ENCODE peak calls at places on chromosomes 6 and 20, in four cellular contexts. K, P, R and O are unnamed samples.

GRCh38 chr6:12423852-12424251 is 133.7 kb downstream of the EDN1 start:
- DNase-seq in K (no peak), P (no peak), R (no peak), O (no peak)

GRCh38 chr20:47296950-47297349 is 59.5 kb downstream of the ZMYND8 start:
- DNase-seq in K (no peak), P (no peak), R (no peak), O (no peak)

GRCh38 chr20:4683261-4683660 is 38.4 kb upstream of the PRND start:
- DNase-seq in K (no peak), P (no peak), R (no peak), O (no peak)

GRCh38 chr20:59670786-59671492 is 66.6 kb downstream of the PHACTR3 start:
- DNase-seq in K (no peak), P (no peak), R (no peak), O (no peak)

GRCh38 chr6:336159-337114 is 44.1 kb downstream of the DUSP22 start:
- DNase-seq in K (no peak), P (peak; percentile 88), R (no peak), O (no peak)

GRCh38 chr6:75094614-75095321 is 111.1 kb downstream of the COL12A1 start:
- DNase-seq in K (no peak), P (no peak), R (no peak), O (no peak)

GRCh38 chr6:41605649-41606048 is 32.6 kb upstream of the MDFI start:
- DNase-seq in K (no peak), P (no peak), R (no peak), O (no peak)

GRCh38 chr20:51560550-51561307 is 18.2 kb upstream of the NFATC2 start:
- DNase-seq in K (no peak), P (no peak), R (no peak), O (no peak)

GRCh38 chr6:49300911-49301310 is 162.1 kb downstream of the MMUT start:
- DNase-seq in K (no peak), P (no peak), R (no peak), O (no peak)

GRCh38 chr6:157068691-157069228 is 254.6 kb downstream of the TMEM242 start:
- DNase-seq in K (no peak), P (peak; percentile 89), R (no peak), O (no peak)

GRCh38 chr6:93164781-93165180 is 254.6 kb downstream of the EPHA7 start:
- DNase-seq in K (no peak), P (no peak), R (no peak), O (no peak)

GRCh38 chr6:95551678-95552324 is 25.5 kb upstream of the MANEA start:
- DNase-seq in K (no peak), P (no peak), R (no peak), O (no peak)

GRCh38 chr6:7140631-7141366 is 33.0 kb downstream of the RREB1 start:
- DNase-seq in K (peak; percentile 99), P (no peak), R (peak; percentile 67), O (peak; percentile 85)

GRCh38 chr6:9620687-9621086 is 794.2 kb downstream of the TFAP2A start:
- DNase-seq in K (no peak), P (no peak), R (no peak), O (no peak)

GRCh38 chr20:40279390-40279789 is 409.6 kb downstream of the MAFB start:
- DNase-seq in K (no peak), P (no peak), R (no peak), O (no peak)

GRCh38 chr6:130583268-130583667 is 217.5 kb downstream of the TMEM200A start:
- DNase-seq in K (no peak), P (no peak), R (no peak), O (no peak)
- TF ChIP-seq FOXK2 in K (no peak), P (no peak), R (no peak), O (no peak)

DNA sequence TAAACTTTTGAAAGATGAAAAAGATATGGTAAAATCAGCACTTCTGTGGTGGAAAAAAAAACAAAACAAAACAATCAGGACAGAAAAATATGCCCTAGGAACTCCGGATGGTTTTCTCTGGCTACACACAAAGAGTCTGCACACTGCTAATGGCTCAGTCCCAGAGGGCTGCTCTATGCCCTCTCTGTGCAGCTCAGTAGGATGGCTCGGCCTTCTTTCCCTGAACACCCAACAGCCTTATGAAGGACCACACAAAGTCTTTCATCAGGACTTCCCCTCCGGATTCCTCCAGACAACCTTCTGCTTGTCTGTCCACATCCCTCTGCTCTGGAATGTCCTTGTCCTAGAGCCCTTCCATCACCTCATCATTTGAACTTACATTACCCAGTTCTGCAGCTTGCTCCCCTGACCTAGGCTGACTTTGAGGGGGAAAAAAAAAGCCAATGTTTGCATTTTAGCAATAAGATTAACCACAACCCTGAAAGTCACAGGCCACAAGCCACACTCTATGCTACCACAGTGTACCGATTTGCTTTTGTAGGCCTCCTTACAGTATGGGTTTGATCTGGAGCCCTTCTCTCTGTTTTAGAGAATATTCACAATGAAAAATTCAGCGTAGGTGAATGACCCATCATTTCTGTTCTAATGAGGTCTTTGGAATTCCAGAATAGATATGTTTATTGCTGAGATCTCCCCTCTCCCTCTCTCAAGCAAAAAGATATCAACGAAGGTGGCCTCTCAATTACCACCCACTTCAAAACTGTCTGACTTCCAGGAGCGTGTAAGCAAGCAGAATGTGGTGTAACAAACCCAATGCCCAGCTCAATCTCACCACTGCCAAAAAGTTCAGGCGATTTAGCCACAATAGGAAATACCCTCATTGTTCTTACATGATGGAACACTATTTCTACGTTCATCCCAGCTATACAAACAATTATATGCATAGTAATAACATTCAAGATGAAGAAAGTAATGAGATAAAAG is 164.0 kb downstream of the GMDS start:
- DNase-seq in K (no peak), P (peak; percentile 68), R (no peak), O (no peak)
- TF ChIP-seq FOXK2 in K (no peak), P (no peak), R (no peak), O (no peak)

GRCh38 chr20:23368316-23369110 is 6.5 kb downstream of the GZF1 start:
- DNase-seq in K (no peak), P (no peak), R (no peak), O (no peak)
- TF ChIP-seq FOXK2 in K (no peak), P (no peak), R (no peak), O (no peak)

DNA sequence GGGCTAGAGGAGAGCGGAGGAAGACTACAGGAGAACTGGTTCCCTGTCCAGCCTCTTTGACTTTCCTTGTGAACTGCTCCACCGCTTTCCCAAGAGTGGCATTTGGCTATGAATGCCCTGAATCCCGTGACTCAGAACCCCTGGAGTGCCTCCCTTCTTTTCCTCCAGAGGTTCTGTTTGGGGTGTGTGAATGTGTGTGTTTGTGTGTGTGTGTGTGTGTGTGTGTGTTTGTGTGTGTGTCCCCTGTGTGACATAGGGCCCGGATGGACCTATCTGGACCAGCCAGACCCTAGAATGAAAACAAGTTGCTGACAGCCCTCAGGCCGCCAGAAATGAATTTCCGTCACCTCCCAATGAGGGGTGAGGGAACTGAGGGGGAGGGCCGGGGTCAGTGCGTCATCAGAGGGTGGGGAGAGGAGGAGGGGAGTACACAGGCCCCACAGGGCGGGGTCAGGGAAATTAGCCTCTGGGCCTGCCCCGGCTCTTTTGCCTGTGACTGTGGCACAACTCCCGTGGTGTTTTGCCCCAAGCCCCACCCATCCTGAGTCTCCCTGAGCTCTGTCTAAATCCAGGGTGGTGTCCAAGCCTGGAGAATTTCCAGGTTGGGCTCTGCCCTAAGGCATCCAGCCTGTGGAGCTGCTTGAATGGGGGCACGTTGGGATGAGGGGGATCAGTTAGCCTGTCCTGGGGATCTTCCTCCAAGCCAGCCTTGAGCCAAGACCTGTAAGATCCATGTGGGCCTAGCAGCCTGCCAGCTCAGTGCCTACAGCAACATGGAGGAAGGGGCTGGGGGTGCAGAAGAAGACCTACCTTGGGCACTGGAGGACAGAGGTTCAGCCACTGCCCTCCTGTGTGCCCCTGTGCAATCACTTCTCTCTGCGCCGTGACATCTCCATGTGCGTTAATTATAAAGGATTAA is 15.2 kb upstream of the MRPS18A start:
- DNase-seq in K (peak; percentile 99), P (no peak), R (peak; percentile 93), O (peak; percentile 88)
- TF ChIP-seq FOXK2 in K (peak; percentile 96), P (no peak), R (no peak), O (no peak)

GRCh38 chr20:9200620-9201019 is 131.7 kb downstream of the PLCB4 start:
- DNase-seq in K (no peak), P (no peak), R (no peak), O (no peak)
- TF ChIP-seq FOXK2 in K (no peak), P (no peak), R (no peak), O (no peak)

GRCh38 chr20:57960803-57961575 is 251.2 kb upstream of the PMEPA1 start:
- DNase-seq in K (no peak), P (no peak), R (no peak), O (no peak)
- TF ChIP-seq FOXK2 in K (no peak), P (no peak), R (no peak), O (no peak)

DNA sequence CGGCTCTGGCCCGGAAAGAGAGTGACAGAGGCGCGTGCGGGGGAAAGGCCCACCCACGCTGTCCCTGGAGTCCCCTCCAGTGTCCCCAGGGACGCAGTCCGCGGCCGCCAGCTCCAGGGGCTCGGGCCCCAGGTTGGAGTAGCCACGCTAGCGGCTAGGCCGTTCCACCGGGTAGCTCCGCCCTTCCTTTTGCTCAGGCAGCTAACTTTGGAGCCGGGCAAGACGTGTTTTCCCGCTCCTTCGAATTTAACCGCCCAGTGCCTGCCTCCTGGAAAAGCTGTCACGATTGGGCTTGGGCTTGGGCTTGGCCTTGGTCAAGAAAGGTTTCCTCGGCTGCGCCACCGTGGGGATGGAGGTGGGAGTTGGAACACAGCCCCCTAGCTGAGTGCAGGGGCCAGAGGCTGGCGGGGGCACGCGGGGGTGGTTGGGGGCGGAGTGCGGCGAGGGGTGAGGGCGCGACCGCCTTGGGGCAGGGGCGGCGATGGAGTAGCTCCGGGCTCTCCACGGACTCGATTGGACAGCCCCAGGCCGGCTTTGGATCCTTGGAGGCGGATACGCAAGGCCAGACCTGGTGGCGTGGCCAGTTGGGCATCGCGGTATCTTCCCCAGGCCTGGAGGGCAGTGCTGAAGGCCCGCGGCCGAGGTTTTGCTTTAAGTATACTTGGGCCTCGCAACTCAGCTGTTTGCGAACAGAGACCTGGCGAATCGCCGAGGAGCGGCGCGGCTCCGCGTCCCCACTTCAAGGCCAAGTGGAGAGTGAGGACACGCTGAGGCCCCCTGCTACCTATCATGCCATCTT is 4.5 kb downstream of the LINC00237 start:
- DNase-seq in K (no peak), P (no peak), R (no peak), O (peak; percentile 34)
- TF ChIP-seq FOXK2 in K (no peak), P (no peak), R (no peak), O (no peak)

GRCh38 chr6:150115769-150116168 is 27.1 kb upstream of the PPP1R14C start:
- DNase-seq in K (no peak), P (no peak), R (no peak), O (no peak)

GRCh38 chr6:150118642-150119041 is 24.2 kb upstream of the PPP1R14C start:
- DNase-seq in K (no peak), P (no peak), R (peak; percentile 32), O (no peak)

GRCh38 chr6:150116195-150116800 is 26.5 kb upstream of the PPP1R14C start:
- DNase-seq in K (no peak), P (no peak), R (no peak), O (no peak)

GRCh38 chr6:150118208-150118607 is 24.6 kb upstream of the PPP1R14C start:
- DNase-seq in K (no peak), P (no peak), R (no peak), O (no peak)

GRCh38 chr6:150119256-150119655 is 23.6 kb upstream of the PPP1R14C start:
- DNase-seq in K (no peak), P (no peak), R (no peak), O (no peak)
- TF ChIP-seq FOXK2 in K (no peak), P (no peak), R (no peak), O (no peak)